ENCODE peak calls at places on chromosomes 13 and 19, in four cellular contexts. One of them, this sample, is unnamed.

GRCh38 chr13:44626176-44626575 is 50.0 kb upstream of the TSC22D1 start:
- DNase-seq in GM23338: no peak
- DNase-seq in right atrium auricular region: no peak
- DNase-seq in aorta: no peak
- DNase-seq in this sample: no peak

GRCh38 chr13:54029720-54030119 is 1001.1 kb downstream of the OLFM4 start:
- DNase-seq in GM23338: no peak
- DNase-seq in right atrium auricular region: no peak
- DNase-seq in aorta: no peak
- DNase-seq in this sample: no peak

GRCh38 chr13:95197548-95197947 is 103.7 kb downstream of the ABCC4 start:
- DNase-seq in GM23338: no peak
- DNase-seq in right atrium auricular region: no peak
- DNase-seq in aorta: no peak
- DNase-seq in this sample: no peak

GRCh38 chr13:77853701-77854100 is 64.9 kb downstream of the EDNRB start:
- DNase-seq in GM23338: peak; percentile 97
- DNase-seq in right atrium auricular region: no peak
- DNase-seq in aorta: no peak
- DNase-seq in this sample: no peak

GRCh38 chr19:5828661-5829566 is 10.6 kb downstream of the FUT6 start:
- DNase-seq in GM23338: peak; percentile 74
- DNase-seq in right atrium auricular region: no peak
- DNase-seq in aorta: no peak
- DNase-seq in this sample: no peak

GRCh38 chr19:46579286-46579944 is 21.7 kb upstream of the CALM3 start:
- DNase-seq in GM23338: peak; percentile 88
- DNase-seq in right atrium auricular region: no peak
- DNase-seq in aorta: no peak
- DNase-seq in this sample: no peak

GRCh38 chr19:55050749-55051532 is 12.0 kb downstream of the RDH13 start:
- DNase-seq in GM23338: no peak
- DNase-seq in right atrium auricular region: no peak
- DNase-seq in aorta: no peak
- DNase-seq in this sample: no peak

GRCh38 chr13:95924389-95924994 is 128.7 kb downstream of the UGGT2 start:
- DNase-seq in GM23338: peak; percentile 5
- DNase-seq in right atrium auricular region: no peak
- DNase-seq in aorta: no peak
- DNase-seq in this sample: peak; percentile 91

GRCh38 chr19:44282846-44283245 is 22.0 kb downstream of the ZNF235 start:
- DNase-seq in GM23338: no peak
- DNase-seq in right atrium auricular region: no peak
- DNase-seq in aorta: no peak
- DNase-seq in this sample: no peak

GRCh38 chr13:49308104-49308875 is 60.6 kb downstream of the CDADC1 start:
- DNase-seq in GM23338: no peak
- DNase-seq in right atrium auricular region: peak; percentile 92
- DNase-seq in aorta: peak; percentile 88
- DNase-seq in this sample: peak; percentile 73

GRCh38 chr13:44629465-44630183 is 53.5 kb upstream of the TSC22D1 start:
- DNase-seq in GM23338: no peak
- DNase-seq in right atrium auricular region: no peak
- DNase-seq in aorta: no peak
- DNase-seq in this sample: peak; percentile 92

GRCh38 chr13:51585696-51586095 is 1.4 kb downstream of the WDFY2 start:
- DNase-seq in GM23338: no peak
- DNase-seq in right atrium auricular region: no peak
- DNase-seq in aorta: no peak
- DNase-seq in this sample: peak; percentile 52

GRCh38 chr19:17725422-17726078 is 6.3 kb downstream of the MAP1S start:
- DNase-seq in GM23338: peak; percentile 74
- DNase-seq in right atrium auricular region: no peak
- DNase-seq in aorta: no peak
- DNase-seq in this sample: no peak

GRCh38 chr19:55253842-55254624 is 4.8 kb downstream of the PPP6R1 start:
- DNase-seq in GM23338: peak; percentile 28
- DNase-seq in right atrium auricular region: no peak
- DNase-seq in aorta: peak; percentile 47
- DNase-seq in this sample: no peak

GRCh38 chr13:94195715-94196114 is 283.8 kb downstream of the DCT start:
- DNase-seq in GM23338: no peak
- DNase-seq in right atrium auricular region: no peak
- DNase-seq in aorta: no peak
- DNase-seq in this sample: peak; percentile 82

GRCh38 chr19:31639306-31639705 is 290.1 kb upstream of the TSHZ3 start:
- DNase-seq in GM23338: no peak
- DNase-seq in right atrium auricular region: no peak
- DNase-seq in aorta: no peak
- DNase-seq in this sample: no peak

GRCh38 chr19:42568006-42568405 is 26.7 kb downstream of the CEACAM8 start:
- DNase-seq in GM23338: no peak
- DNase-seq in right atrium auricular region: no peak
- DNase-seq in aorta: no peak
- DNase-seq in this sample: no peak

GRCh38 chr13:43804461-43805070 is 17.8 kb upstream of the ENOX1 start:
- DNase-seq in GM23338: peak; percentile 80
- DNase-seq in right atrium auricular region: no peak
- DNase-seq in aorta: no peak
- DNase-seq in this sample: peak; percentile 58

GRCh38 chr19:17931532-17932191 is 1.2 kb upstream of the CCDC124 start:
- DNase-seq in GM23338: peak; percentile 94
- DNase-seq in right atrium auricular region: no peak
- DNase-seq in aorta: no peak
- DNase-seq in this sample: no peak

GRCh38 chr19:4879041-4879440 is 11.6 kb upstream of the PLIN3 start:
- DNase-seq in GM23338: no peak
- DNase-seq in right atrium auricular region: no peak
- DNase-seq in aorta: no peak
- DNase-seq in this sample: no peak

GRCh38 chr19:35609881-35610353 is 2.6 kb upstream of the HAUS5 start:
- DNase-seq in GM23338: no peak
- DNase-seq in right atrium auricular region: no peak
- DNase-seq in aorta: no peak
- DNase-seq in this sample: no peak

GRCh38 chr13:102845630-102846260 is at the start of gene ERCC5:
- DNase-seq in GM23338: peak; percentile 97
- DNase-seq in right atrium auricular region: peak; percentile 96
- DNase-seq in aorta: peak; percentile 96
- DNase-seq in this sample: peak; percentile 96

GRCh38 chr13:30900952-30901749 is 4.9 kb upstream of the MEDAG start:
- DNase-seq in GM23338: no peak
- DNase-seq in right atrium auricular region: no peak
- DNase-seq in aorta: no peak
- DNase-seq in this sample: no peak

GRCh38 chr13:113630296-113630695 is 27.7 kb downstream of the ATP4B start:
- DNase-seq in GM23338: no peak
- DNase-seq in right atrium auricular region: no peak
- DNase-seq in aorta: peak; percentile 30
- DNase-seq in this sample: no peak

GRCh38 chr13:113628291-113629270 is 29.4 kb downstream of the ATP4B start:
- DNase-seq in GM23338: no peak
- DNase-seq in right atrium auricular region: no peak
- DNase-seq in aorta: peak; percentile 35
- DNase-seq in this sample: no peak

GRCh38 chr13:113630804-113631203 is 27.2 kb downstream of the ATP4B start:
- DNase-seq in GM23338: no peak
- DNase-seq in right atrium auricular region: no peak
- DNase-seq in aorta: peak; percentile 28
- DNase-seq in this sample: no peak

GRCh38 chr13:113631341-113632095 is 26.5 kb downstream of the ATP4B start:
- DNase-seq in GM23338: no peak
- DNase-seq in right atrium auricular region: no peak
- DNase-seq in aorta: peak; percentile 32
- DNase-seq in this sample: no peak

DNA sequence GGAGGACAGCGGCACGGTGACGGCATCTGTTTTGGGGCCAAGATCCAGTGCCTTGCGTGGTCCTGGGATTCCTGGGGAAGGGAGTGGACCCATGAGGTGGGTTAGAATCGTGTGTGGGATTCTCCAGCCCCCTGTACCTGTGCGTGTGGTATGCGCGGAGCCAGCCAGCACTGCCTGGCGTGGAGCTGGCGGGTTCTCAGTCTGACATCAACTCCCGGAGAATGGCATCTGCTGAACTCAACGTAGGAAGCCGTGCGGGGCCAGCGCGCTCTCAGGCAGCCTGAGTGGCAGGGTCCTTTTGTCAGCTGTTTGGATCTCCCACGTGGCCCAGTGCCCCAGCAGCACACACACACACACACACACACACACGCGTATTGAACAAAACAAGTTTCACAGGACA is 28.2 kb downstream of the ATP4B start:
- DNase-seq in GM23338: no peak
- DNase-seq in right atrium auricular region: no peak
- DNase-seq in aorta: peak; percentile 35
- DNase-seq in this sample: no peak
- H3K4me3 ChIP-seq in GM23338: no peak overlapping the region
- H3K4me3 ChIP-seq in right atrium auricular region: no peak overlapping the region
- H3K4me3 ChIP-seq in aorta: no peak overlapping the region
- H3K4me3 ChIP-seq in this sample: no peak overlapping the region

DNA sequence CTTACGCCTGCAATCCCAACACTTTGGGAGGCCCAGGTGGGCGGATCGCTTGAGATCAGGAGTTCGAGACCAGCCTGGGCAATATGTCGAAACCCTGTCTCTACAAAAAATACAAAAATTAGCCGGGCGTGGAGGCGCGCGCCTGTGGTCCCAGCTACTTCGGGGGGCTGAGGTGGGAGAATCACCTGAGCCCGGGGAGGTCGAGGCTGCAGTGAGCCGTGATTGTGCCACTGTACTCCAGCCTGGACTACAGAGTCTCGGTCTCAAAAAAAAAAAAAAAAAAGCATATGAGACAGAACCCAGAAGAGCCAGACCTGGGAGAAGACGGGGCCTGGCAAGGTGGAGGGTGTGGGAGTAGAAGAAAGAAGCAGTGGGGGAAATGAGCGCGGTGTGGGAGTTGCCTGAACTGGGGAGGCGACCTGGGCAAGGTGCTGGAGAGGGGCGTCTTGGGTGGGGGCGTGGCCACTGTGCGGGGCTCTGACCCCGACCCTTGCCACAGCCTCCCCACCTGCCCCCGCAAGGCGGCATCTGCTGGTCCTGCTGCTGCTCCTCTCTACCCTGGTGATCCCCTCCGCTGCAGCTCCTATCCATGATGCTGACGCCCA is 508 bp downstream of the DKKL1 start:
- DNase-seq in GM23338: no peak
- DNase-seq in right atrium auricular region: no peak
- DNase-seq in aorta: no peak
- DNase-seq in this sample: no peak
- H3K4me3 ChIP-seq in GM23338: peak overlapping the region; percentile 38
- H3K4me3 ChIP-seq in right atrium auricular region: peak overlapping the region; percentile 82
- H3K4me3 ChIP-seq in aorta: no peak overlapping the region
- H3K4me3 ChIP-seq in this sample: peak overlapping the region; percentile 48

GRCh38 chr19:1845642-1846041 is 2.6 kb downstream of the REXO1 start:
- DNase-seq in GM23338: no peak
- DNase-seq in right atrium auricular region: no peak
- DNase-seq in aorta: no peak
- DNase-seq in this sample: no peak

GRCh38 chr19:1844536-1845515 is 3.5 kb downstream of the REXO1 start:
- DNase-seq in GM23338: no peak
- DNase-seq in right atrium auricular region: no peak
- DNase-seq in aorta: no peak
- DNase-seq in this sample: no peak

GRCh38 chr19:1847684-1848398 is 442 bp downstream of the REXO1 start:
- DNase-seq in GM23338: peak; percentile 76
- DNase-seq in right atrium auricular region: no peak
- DNase-seq in aorta: no peak
- DNase-seq in this sample: peak; percentile 32

GRCh38 chr19:1847348-1847683 is 967 bp downstream of the REXO1 start:
- DNase-seq in GM23338: no peak
- DNase-seq in right atrium auricular region: no peak
- DNase-seq in aorta: no peak
- DNase-seq in this sample: peak; percentile 20

DNA sequence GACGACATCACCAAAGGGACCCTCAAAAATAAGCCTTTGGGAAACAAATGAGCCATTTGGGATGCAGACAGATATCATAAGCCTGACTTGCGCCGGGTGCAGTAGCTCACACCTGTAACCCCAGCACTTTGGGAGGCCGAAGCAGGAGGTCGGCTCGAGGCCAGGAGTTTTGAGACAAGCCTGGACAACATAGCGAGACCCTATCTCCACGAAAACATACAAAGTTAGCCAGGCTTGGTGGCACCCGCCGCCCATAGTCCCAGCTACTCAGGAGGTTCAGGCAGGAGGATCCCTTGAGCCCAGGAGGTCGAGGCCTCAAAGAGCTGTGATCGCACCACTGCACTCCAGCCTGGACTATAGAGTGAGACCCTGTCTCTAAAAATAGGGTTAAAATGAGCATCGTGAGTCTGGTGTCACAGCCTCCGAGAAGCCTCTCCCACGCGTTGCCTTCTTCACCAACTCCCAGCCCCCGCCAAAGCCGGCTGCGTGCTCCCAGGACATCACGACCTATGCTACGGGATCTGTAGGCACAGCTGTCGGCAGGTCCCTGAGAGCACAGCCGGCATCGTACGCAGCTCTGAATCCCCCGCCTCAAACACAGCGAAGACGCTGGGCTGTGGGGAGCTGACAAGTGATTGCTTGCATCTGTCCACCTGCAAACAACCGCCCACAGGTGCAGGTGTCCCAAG is 1.6 kb downstream of the REXO1 start:
- DNase-seq in GM23338: no peak
- DNase-seq in right atrium auricular region: no peak
- DNase-seq in aorta: no peak
- DNase-seq in this sample: no peak
- H3K4me3 ChIP-seq in GM23338: peak overlapping the region; percentile 96
- H3K4me3 ChIP-seq in right atrium auricular region: peak overlapping the region; percentile 100
- H3K4me3 ChIP-seq in aorta: no peak overlapping the region
- H3K4me3 ChIP-seq in this sample: peak overlapping the region; percentile 96

DNA sequence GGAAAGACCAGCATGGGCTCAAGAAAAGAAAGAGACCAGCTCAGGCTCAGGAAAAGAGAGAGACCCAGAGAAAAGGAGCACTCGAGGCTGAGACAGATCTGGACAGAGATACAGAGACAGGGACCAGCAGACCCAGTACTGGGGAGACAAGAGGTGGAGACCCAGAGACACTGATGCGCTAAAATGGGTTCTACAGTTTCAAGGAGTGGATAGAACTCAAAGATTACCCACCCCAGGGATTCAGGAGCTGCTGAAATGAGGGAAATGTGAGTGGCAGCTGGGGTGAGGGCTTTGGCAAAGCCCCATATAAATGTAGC is 609 bp upstream of the ZSCAN18 start:
- DNase-seq in GM23338: no peak
- DNase-seq in right atrium auricular region: no peak
- DNase-seq in aorta: no peak
- DNase-seq in this sample: no peak
- H3K4me3 ChIP-seq in GM23338: peak overlapping the region; percentile 94
- H3K4me3 ChIP-seq in right atrium auricular region: peak overlapping the region; percentile 88
- H3K4me3 ChIP-seq in aorta: peak overlapping the region; percentile 51
- H3K4me3 ChIP-seq in this sample: peak overlapping the region; percentile 79

GRCh38 chr13:85520445-85520844 is 278.8 kb downstream of the SLITRK6 start:
- DNase-seq in GM23338: no peak
- DNase-seq in right atrium auricular region: no peak
- DNase-seq in aorta: no peak
- DNase-seq in this sample: peak; percentile 5
- H3K4me3 ChIP-seq in GM23338: no peak overlapping the region
- H3K4me3 ChIP-seq in right atrium auricular region: no peak overlapping the region
- H3K4me3 ChIP-seq in aorta: no peak overlapping the region
- H3K4me3 ChIP-seq in this sample: no peak overlapping the region

GRCh38 chr13:110312669-110313031 is 5.6 kb downstream of the COL4A2 start:
- DNase-seq in GM23338: no peak
- DNase-seq in right atrium auricular region: peak; percentile 59
- DNase-seq in aorta: no peak
- DNase-seq in this sample: peak; percentile 90
- H3K4me3 ChIP-seq in GM23338: no peak overlapping the region
- H3K4me3 ChIP-seq in right atrium auricular region: no peak overlapping the region
- H3K4me3 ChIP-seq in aorta: no peak overlapping the region
- H3K4me3 ChIP-seq in this sample: no peak overlapping the region

GRCh38 chr19:48395170-48395455 is 1.6 kb downstream of the GRIN2D start:
- DNase-seq in GM23338: peak; percentile 68
- DNase-seq in right atrium auricular region: no peak
- DNase-seq in aorta: no peak
- DNase-seq in this sample: no peak
- H3K4me3 ChIP-seq in GM23338: peak overlapping the region; percentile 74
- H3K4me3 ChIP-seq in right atrium auricular region: no peak overlapping the region
- H3K4me3 ChIP-seq in aorta: no peak overlapping the region
- H3K4me3 ChIP-seq in this sample: peak overlapping the region; percentile 39